ENCODE peak calls at places on chromosomes 13 and 19, in seven cellular contexts. U is ascending aorta, R is mammary epithelial cell, T is aorta, P is heart left ventricle, I is pancreas, B is neural progenitor cell. G is an unnamed sample.
A peak's percentile ranks its signal among the peaks of the same experiment; 100 is the strongest.

GRCh38 chr19:40718774-40719391 is 2.0 kb downstream of the ITPKC start:
- DNase-seq in B (peak; percentile 46), P (no peak), I (peak; percentile 79), T (peak; percentile 70), R (peak; percentile 94), U (no peak), G (peak; percentile 95)

GRCh38 chr19:40398417-40399056 is 8.6 kb upstream of the HIPK4 start:
- DNase-seq in U (no peak), R (peak; percentile 25), T (no peak), P (no peak), I (no peak), B (peak; percentile 84), G (no peak)

GRCh38 chr13:23833733-23834611 is 55.2 kb downstream of the MIPEP start:
- DNase-seq in P (no peak), B (no peak), U (no peak), I (no peak), T (no peak), R (no peak), G (no peak)

GRCh38 chr13:42377640-42378382 is 105.9 kb downstream of the AKAP11 start:
- DNase-seq in T (no peak), U (no peak), P (no peak), I (no peak), R (no peak), B (no peak), G (no peak)

GRCh38 chr13:111265701-111266035 is 54.8 kb upstream of the TEX29 start:
- DNase-seq in B (peak; percentile 15), I (no peak), U (no peak), R (no peak), T (no peak), P (no peak), G (no peak)

GRCh38 chr13:85040176-85040660 is 759.0 kb downstream of the SLITRK6 start:
- DNase-seq in I (no peak), B (no peak), R (no peak), U (no peak), P (no peak), T (no peak), G (no peak)

GRCh38 chr19:41299755-41300089 is 10.2 kb upstream of the CCDC97 start:
- DNase-seq in T (peak; percentile 80), R (no peak), I (no peak), B (no peak), U (no peak), P (peak; percentile 90), G (no peak)

GRCh38 chr13:110334256-110334655 is 27.2 kb downstream of the COL4A2 start:
- DNase-seq in U (no peak), P (no peak), I (no peak), B (no peak), T (no peak), R (peak; percentile 34), G (no peak)

GRCh38 chr13:18232994-18233782 is 948.4 kb downstream of the TUBA3C start:
- DNase-seq in I (no peak), R (no peak), B (no peak), T (no peak), P (no peak), U (no peak), G (no peak)

GRCh38 chr19:13764101-13764807 is at the start of gene MRI1:
- DNase-seq in R (peak; percentile 43), P (peak; percentile 87), U (no peak), I (peak; percentile 82), T (peak; percentile 84), B (peak; percentile 65), G (no peak)

GRCh38 chr13:38657191-38657590 is 29.7 kb upstream of the FREM2 start:
- DNase-seq in I (no peak), T (no peak), R (peak; percentile 39), B (no peak), U (no peak), P (no peak), G (no peak)

GRCh38 chr13:24275041-24275440 is 34.3 kb upstream of the C1QTNF9 start:
- DNase-seq in I (peak; percentile 4), B (no peak), U (no peak), P (no peak), R (no peak), T (no peak), G (no peak)

GRCh38 chr19:55173717-55174409 is 6.2 kb downstream of the SYT5 start:
- DNase-seq in P (peak; percentile 67), R (peak; percentile 30), I (peak; percentile 38), T (peak; percentile 80), U (no peak), B (peak; percentile 89), G (peak; percentile 89)

GRCh38 chr13:46507978-46508377 is 45.0 kb upstream of the LRCH1 start:
- DNase-seq in U (no peak), R (no peak), B (no peak), P (no peak), T (no peak), I (no peak), G (no peak)

GRCh38 chr19:30227661-30228112 is 144.5 kb upstream of the ZNF536 start:
- DNase-seq in R (peak; percentile 42), I (peak; percentile 73), P (peak; percentile 63), U (no peak), B (peak; percentile 94), T (peak; percentile 62), G (no peak)

GRCh38 chr19:18089726-18090125 is 3.0 kb upstream of the IL12RB1 start:
- DNase-seq in U (no peak), P (no peak), B (no peak), R (no peak), I (no peak), T (no peak), G (no peak)

GRCh38 chr19:18093439-18094161 is 4.0 kb upstream of the MAST3 start:
- DNase-seq in T (no peak), I (no peak), P (no peak), U (no peak), R (peak; percentile 60), B (no peak), G (no peak)

GRCh38 chr19:18086590-18087138 is at the start of gene IL12RB1:
- DNase-seq in U (no peak), B (no peak), P (no peak), T (no peak), R (no peak), I (no peak), G (no peak)

GRCh38 chr19:18090545-18091216 is 3.9 kb upstream of the IL12RB1 start:
- DNase-seq in I (no peak), T (no peak), R (no peak), U (no peak), P (no peak), B (no peak), G (no peak)

GRCh38 chr19:18091217-18091608 is 4.5 kb upstream of the IL12RB1 start:
- DNase-seq in B (no peak), U (peak; percentile 52), R (no peak), T (peak; percentile 84), I (no peak), P (peak; percentile 50), G (no peak)
- H3K4me1 ChIP-seq in B (no peaks in the 10 kb centered on the region), U (peaks cover 3% of the 10 kb centered on the region), R (peaks cover 11% of the 10 kb centered on the region), T (no peaks in the 10 kb centered on the region), I (no peaks in the 10 kb centered on the region), P (no peaks in the 10 kb centered on the region), G (peaks cover 4% of the 10 kb centered on the region)

GRCh38 chr13:108455320-108455719 is 174.1 kb upstream of the MYO16 start:
- DNase-seq in B (no peak), T (no peak), I (no peak), U (no peak), R (no peak), P (no peak), G (no peak)
- H3K9me3 ChIP-seq in B (no peaks in the 10 kb centered on the region), T (no peaks in the 10 kb centered on the region), I (no peaks in the 10 kb centered on the region), U (no peaks in the 10 kb centered on the region), R (peaks cover 2% of the 10 kb centered on the region), P (no peaks in the 10 kb centered on the region), G (no peaks in the 10 kb centered on the region)

GRCh38 chr19:2119916-2120785 is 23.4 kb downstream of the IZUMO4 start:
- DNase-seq in U (no peak), R (no peak), P (no peak), B (no peak), I (no peak), T (no peak), G (no peak)
- H3K36me3 ChIP-seq in U (peaks cover 87% of the 10 kb centered on the region), R (peaks cover 38% of the 10 kb centered on the region), P (peaks cover 99% of the 10 kb centered on the region), B (no peaks in the 10 kb centered on the region), I (peaks cover 45% of the 10 kb centered on the region), T (no peaks in the 10 kb centered on the region), G (peaks cover 81% of the 10 kb centered on the region)

GRCh38 chr13:72781461-72782439 is at the start of the genes DIS3 and PIBF1:
- DNase-seq in I (peak; percentile 97), B (peak; percentile 98), P (peak; percentile 98), R (peak; percentile 99), U (peak; percentile 93), T (peak; percentile 98), G (peak; percentile 97)

DNA sequence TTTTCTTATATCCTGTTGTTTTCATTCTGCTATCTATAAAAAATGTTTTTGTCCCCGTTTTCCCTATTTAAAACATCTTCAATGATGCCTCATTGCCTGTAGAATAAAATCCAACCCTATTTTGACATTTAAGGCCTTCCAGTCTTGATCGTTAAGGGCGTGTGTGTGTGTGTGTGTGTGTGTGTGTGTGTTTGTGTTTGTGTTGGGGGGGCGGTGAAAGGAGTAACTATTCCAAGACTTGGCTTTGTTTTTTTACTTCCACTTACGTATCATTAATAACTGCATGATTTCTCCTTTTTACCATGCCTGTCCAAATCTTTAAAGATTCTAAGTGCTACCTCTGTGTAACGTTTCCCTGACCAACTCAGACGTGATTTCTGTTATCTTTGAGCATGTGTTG is 784 bp downstream of the PIBF1 start:
- DNase-seq in R (peak; percentile 12), P (no peak), T (no peak), B (peak; percentile 2), U (no peak), I (no peak), G (no peak)
- H3K4me1 ChIP-seq in R (peaks cover 11% of the 10 kb centered on the region), P (peaks cover 43% of the 10 kb centered on the region), T (peaks cover 1% of the 10 kb centered on the region), B (peaks cover 12% of the 10 kb centered on the region), U (no peaks in the 10 kb centered on the region), I (peaks cover 24% of the 10 kb centered on the region), G (peaks cover 13% of the 10 kb centered on the region)

GRCh38 chr19:11905928-11906327 is 18.3 kb downstream of the ZNF69 start:
- DNase-seq in T (no peak), B (no peak), U (no peak), P (no peak), I (no peak), R (no peak), G (no peak)

GRCh38 chr19:11902228-11902627 is 14.6 kb downstream of the ZNF69 start:
- DNase-seq in T (no peak), B (no peak), I (no peak), U (no peak), R (no peak), P (no peak), G (no peak)
- H3K9me3 ChIP-seq in T (peaks cover 28% of the 10 kb centered on the region), B (peaks cover 59% of the 10 kb centered on the region), I (no peaks in the 10 kb centered on the region), U (peaks cover 100% of the 10 kb centered on the region), R (peaks cover 26% of the 10 kb centered on the region), P (peaks cover 10% of the 10 kb centered on the region), G (peaks cover 3% of the 10 kb centered on the region)

DNA sequence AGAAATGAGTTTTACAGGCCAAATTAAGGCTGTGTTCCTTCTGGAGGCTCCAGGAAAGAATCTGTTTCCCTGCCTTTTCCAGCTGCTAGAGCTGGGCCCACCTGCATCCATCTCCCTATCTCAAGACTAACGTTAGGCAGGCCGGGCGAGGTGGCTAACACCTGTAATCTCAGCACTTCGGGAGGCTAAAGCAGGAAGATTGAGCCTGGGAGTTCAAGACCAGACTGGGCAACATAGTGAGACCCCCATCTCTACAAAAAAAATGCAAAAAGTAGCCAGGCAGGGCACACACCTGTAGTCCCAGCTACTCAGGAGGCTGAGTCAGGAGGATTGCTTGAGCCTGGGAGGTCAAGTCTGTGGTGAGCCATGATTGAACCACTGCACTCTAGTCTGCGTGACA is 14.6 kb downstream of the HIF3A start:
- DNase-seq in T (no peak), I (no peak), U (no peak), P (no peak), R (no peak), B (no peak), G (no peak)
- H3K36me3 ChIP-seq in T (no peaks in the 10 kb centered on the region), I (no peaks in the 10 kb centered on the region), U (peaks cover 64% of the 10 kb centered on the region), P (peaks cover 99% of the 10 kb centered on the region), R (no peaks in the 10 kb centered on the region), B (peaks cover 2% of the 10 kb centered on the region), G (peaks cover under 1% of the 10 kb centered on the region)

GRCh38 chr13:41130356-41130755 is 2.2 kb downstream of the KBTBD6 start:
- DNase-seq in T (no peak), R (no peak), I (no peak), U (no peak), B (no peak), P (no peak), G (no peak)
- H3K4me1 ChIP-seq in T (peaks cover 3% of the 10 kb centered on the region), R (peaks cover 10% of the 10 kb centered on the region), I (peaks cover 20% of the 10 kb centered on the region), U (no peaks in the 10 kb centered on the region), B (peaks cover 19% of the 10 kb centered on the region), P (peaks cover 52% of the 10 kb centered on the region), G (peaks cover 30% of the 10 kb centered on the region)

G was measured in RWPE2.